ENCODE peak calls at places on chromosomes 7 and 10, in eight cellular contexts. G is hepatocyte; D is CD4-positive, CD25-positive, alpha-beta regulatory T cell; W is H9; K is SK-N-SH; O is ascending aorta; I is right lobe of liver; L is heart left ventricle. A is an unnamed sample.

GRCh38 chr7:155533120-155533826 is 13.1 kb downstream of the CNPY1 start:
- DNase-seq in G (no peak), D (peak), W (no peak), K (peak), O (peak), I (no peak), L (no peak), A (no peak)

GRCh38 chr7:33868151-33868550 is 37.2 kb upstream of the BMPER start:
- DNase-seq in G (no peak), D (no peak), W (no peak), K (peak), O (no peak), I (no peak), L (no peak), A (no peak)

GRCh38 chr10:52313350-52314006 is 603 bp upstream of the DKK1 start:
- DNase-seq in G (peak), D (no peak), W (peak), K (peak), O (no peak), I (no peak), L (no peak), A (no peak)

GRCh38 chr7:3953946-3954345 is 652.9 kb downstream of the SDK1 start:
- DNase-seq in G (no peak), D (no peak), W (no peak), K (no peak), O (peak), I (no peak), L (no peak), A (no peak)

GRCh38 chr7:84950836-84951235 is 236.0 kb downstream of the SEMA3D start:
- DNase-seq in G (peak), D (no peak), W (no peak), K (no peak), O (no peak), I (no peak), L (no peak), A (no peak)

GRCh38 chr7:25851332-25852248 is 300.4 kb upstream of the NFE2L3 start:
- DNase-seq in G (peak), D (peak), W (peak), K (peak), O (peak), I (peak), L (peak), A (peak)

GRCh38 chr7:5226921-5227785 is 37.1 kb downstream of the WIPI2 start:
- DNase-seq in G (no peak), D (no peak), W (no peak), K (no peak), O (no peak), I (peak), L (no peak), A (no peak)

GRCh38 chr10:12852732-12853131 is 148.8 kb downstream of the CCDC3 start:
- DNase-seq in G (no peak), D (no peak), W (no peak), K (no peak), O (no peak), I (no peak), L (no peak), A (no peak)

GRCh38 chr7:37081436-37081835 is 357.1 kb upstream of the AOAH start:
- DNase-seq in G (peak), D (no peak), W (no peak), K (no peak), O (no peak), I (no peak), L (peak), A (no peak)

GRCh38 chr7:1415389-1415990 is 43.8 kb downstream of the MICALL2 start:
- DNase-seq in G (no peak), D (no peak), W (no peak), K (no peak), O (no peak), I (no peak), L (no peak), A (no peak)

GRCh38 chr7:100875356-100875751 is 451 bp downstream of the SRRT start:
- DNase-seq in G (peak), D (peak), W (no peak), K (peak), O (no peak), I (no peak), L (no peak), A (no peak)

DNA sequence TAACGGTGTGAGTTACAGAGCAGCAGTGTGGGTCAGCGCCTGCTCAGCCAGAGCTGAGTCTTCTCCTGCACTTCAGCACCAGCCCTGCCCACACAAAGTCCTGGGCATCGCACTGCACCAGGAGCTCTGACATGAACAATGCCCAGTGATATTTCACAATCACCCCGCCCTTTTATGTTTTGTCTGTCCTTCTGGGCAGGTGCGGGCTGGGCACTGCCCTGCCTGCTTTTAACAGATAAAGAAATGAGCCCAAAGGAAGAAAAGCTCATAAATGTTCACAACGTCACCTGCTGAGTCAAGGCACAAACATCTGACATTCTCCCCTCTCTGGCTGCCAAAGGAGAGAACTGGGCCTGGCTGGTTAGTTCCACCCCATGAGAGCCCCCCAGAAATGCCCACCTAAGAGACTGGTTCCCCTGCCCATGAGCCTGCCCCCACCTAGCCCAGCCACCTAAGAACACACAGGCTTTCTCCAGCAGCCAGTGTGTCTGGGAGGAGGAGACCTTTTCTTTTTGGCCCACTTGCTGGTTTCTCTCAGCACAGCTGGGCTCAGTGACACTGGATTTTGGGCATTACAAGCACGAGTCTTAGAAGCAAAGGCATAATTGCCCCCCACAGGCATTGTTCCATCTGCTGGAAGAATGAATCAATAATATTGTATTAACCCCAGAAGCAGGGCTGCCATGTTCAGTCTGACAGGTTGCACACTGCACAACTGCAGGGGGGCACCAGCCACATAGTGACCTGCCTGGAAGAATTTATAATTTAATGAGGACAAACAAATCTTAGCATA is 22.3 kb downstream of the CALML3 start:
- DNase-seq in G (peak), D (no peak), W (no peak), K (no peak), O (no peak), I (peak), L (no peak), A (no peak)
- H3K27ac ChIP-seq in G (peak), D (no peak), W (no peak), K (no peak), O (peak), I (peak), L (no peak), A (peak)

DNA sequence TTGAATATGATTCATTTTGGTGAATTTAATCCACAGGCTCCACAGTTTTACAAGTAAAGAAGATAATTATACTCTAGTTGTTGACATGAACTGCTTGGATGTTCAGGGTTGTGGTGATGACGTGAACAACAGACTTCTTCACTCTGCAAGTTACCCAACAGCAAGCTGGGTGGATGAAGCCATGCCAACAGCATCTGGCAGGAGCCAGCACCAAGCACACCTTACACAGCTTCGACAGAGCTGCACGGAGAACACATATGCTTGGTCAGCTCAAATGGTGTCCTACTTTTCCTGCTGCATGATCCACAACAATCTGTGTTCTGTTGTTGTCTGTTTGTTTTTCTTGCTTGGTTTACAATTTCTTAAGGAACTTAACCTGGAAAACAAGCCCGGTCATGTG is 9.8 kb downstream of the NOD1 start:
- DNase-seq in G (peak), D (no peak), W (no peak), K (no peak), O (peak), I (no peak), L (no peak), A (no peak)
- H3K27ac ChIP-seq in G (peak), D (no peak), W (no peak), K (peak), O (peak), I (no peak), L (peak), A (peak)

GRCh38 chr7:24786941-24787340 is 29.7 kb upstream of the GSDME start:
- DNase-seq in G (no peak), D (no peak), W (no peak), K (no peak), O (peak), I (no peak), L (no peak), A (peak)

GRCh38 chr7:24781106-24781505 is 23.8 kb upstream of the GSDME start:
- DNase-seq in G (no peak), D (no peak), W (no peak), K (no peak), O (no peak), I (no peak), L (no peak), A (no peak)

GRCh38 chr7:24786306-24786705 is 29.0 kb upstream of the GSDME start:
- DNase-seq in G (no peak), D (no peak), W (no peak), K (no peak), O (no peak), I (no peak), L (no peak), A (no peak)

GRCh38 chr7:24783731-24784130 is 26.5 kb upstream of the GSDME start:
- DNase-seq in G (no peak), D (no peak), W (no peak), K (no peak), O (no peak), I (no peak), L (no peak), A (no peak)

DNA sequence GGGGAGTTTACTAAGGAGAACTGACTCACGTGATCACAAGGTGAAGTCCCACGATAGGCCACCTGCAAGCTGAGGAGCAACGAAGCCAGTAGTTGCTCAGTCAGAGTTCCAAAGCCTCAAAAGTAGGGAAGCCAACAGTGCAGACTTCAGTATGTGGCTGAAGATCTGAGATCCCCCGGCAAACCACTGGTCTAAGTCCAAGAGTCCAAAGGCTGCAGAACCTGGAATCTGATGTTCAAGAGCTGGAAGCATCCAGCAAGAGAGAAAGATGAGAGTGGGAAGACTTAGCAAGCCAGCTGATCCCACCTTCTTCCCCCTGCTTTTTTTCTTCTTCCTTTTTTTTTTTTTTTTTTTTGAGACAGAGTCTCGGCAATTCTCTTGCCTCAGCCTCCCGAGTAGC is 27.0 kb upstream of the GSDME start:
- DNase-seq in G (peak), D (no peak), W (no peak), K (no peak), O (no peak), I (no peak), L (no peak), A (no peak)
- H3K27ac ChIP-seq in G (no peak), D (no peak), W (no peak), K (no peak), O (no peak), I (no peak), L (no peak), A (no peak)

GRCh38 chr7:139720705-139721231 is 57.0 kb downstream of the HIPK2 start:
- DNase-seq in G (no peak), D (peak), W (no peak), K (no peak), O (peak), I (no peak), L (no peak), A (no peak)
- H3K27ac ChIP-seq in G (peak), D (no peak), W (no peak), K (no peak), O (peak), I (peak), L (no peak), A (no peak)

DNA sequence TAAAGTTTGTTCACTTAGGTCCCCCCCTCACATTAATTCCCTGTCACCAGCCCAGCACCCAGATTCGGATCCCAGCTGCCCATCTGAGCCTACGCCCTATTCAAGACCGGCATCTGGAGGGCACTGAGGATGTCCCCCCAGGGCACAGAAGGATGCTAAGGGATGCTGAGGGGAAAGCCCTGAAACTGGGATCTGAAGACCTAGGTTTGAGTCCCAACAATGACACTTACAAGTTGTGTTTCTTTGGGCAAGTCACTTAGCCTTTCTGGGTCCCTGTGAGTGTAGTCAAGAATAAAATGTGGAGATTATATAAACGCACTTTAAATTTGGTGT is 3.8 kb upstream of the MARVELD1 start:
- DNase-seq in G (no peak), D (no peak), W (no peak), K (no peak), O (no peak), I (no peak), L (no peak), A (no peak)
- H3K27ac ChIP-seq in G (no peak), D (no peak), W (no peak), K (no peak), O (peak), I (no peak), L (no peak), A (no peak)

GRCh38 chr7:325811-326210 is 35.8 kb downstream of the FOXL3 start:
- DNase-seq in G (no peak), D (no peak), W (no peak), K (no peak), O (no peak), I (no peak), L (no peak), A (no peak)
- H3K27ac ChIP-seq in G (peak), D (no peak), W (no peak), K (no peak), O (no peak), I (no peak), L (no peak), A (no peak)

DNA sequence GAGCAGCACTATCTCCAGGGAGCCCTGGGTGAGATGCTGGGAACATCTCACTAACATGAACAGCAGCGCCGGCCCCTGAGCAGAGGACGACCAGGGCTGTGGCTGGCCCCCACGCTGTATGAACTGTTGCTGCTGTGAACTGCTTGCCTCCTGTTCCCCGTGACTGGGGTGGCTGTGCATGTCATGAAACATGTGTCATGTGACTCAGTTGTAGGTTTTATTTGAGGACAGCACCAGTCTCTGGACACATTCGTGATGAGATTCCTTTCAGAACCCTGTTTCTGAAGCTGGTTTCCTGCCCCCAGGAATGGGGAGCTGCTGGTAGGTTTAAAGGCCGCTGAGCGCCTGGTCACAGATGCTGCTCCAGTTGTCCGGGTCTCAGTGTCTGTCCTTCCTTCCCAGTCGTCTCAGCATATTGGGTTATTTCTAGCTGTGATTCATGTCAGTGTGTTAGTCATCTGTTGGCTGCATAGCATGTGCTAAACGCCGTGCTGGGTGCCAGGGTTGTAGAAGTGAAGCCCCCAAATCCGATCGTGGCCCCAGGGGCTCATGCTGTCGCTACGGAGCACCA is 79.1 kb upstream of the PPIF start:
- DNase-seq in G (no peak), D (no peak), W (no peak), K (no peak), O (no peak), I (no peak), L (no peak), A (no peak)
- H3K27ac ChIP-seq in G (no peak), D (no peak), W (no peak), K (peak), O (peak), I (no peak), L (no peak), A (peak)

DNA sequence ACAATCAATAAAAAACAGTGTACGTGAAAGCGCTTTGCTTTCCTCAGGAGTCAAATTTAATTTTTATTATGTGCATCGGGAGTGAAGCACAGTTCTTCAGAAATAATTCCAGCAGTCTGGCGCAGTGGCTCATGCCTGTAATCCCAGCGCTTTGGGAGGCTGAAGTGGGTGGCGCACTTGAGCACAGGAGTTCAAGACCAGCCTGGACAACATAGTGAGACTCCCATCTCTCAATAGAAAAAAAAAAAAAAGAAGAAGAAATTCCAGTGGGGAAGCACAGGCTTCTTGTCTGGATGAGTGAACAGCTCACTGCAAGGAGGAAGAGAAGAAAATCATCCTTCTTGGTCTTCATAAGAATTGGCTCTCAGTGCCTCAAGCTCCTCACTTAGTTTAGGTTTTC is 27.8 kb downstream of the LMTK2 start:
- DNase-seq in G (no peak), D (no peak), W (no peak), K (no peak), O (no peak), I (no peak), L (no peak), A (no peak)
- H3K27ac ChIP-seq in G (peak), D (no peak), W (peak), K (no peak), O (no peak), I (no peak), L (no peak), A (no peak)